ENCODE peak calls at places on chromosome 1, in four cellular contexts. L is fibroblast of lung, R is tibial artery, D is cardiac muscle cell. F is an unnamed sample.

GRCh38 chr1:18681423-18681835 is 50.8 kb downstream of the PAX7 start:
- DNase-seq in D (peak; percentile 59), L (peak; percentile 26), R (no peak), F (peak; percentile 69)

GRCh38 chr1:117368116-117369108 is 1.2 kb downstream of the MAN1A2 start:
- DNase-seq in D (no peak), L (no peak), R (no peak), F (no peak)

GRCh38 chr1:182968151-182968741 is 15.3 kb upstream of the SHCBP1L start:
- DNase-seq in L (peak; percentile 76), D (no peak), R (no peak), F (no peak)

GRCh38 chr1:163174524-163175437 is 27.9 kb downstream of the RGS5 start:
- DNase-seq in R (peak; percentile 76), D (peak; percentile 74), L (peak; percentile 59), F (peak; percentile 42)

GRCh38 chr1:235105051-235106043 is 23.3 kb downstream of the TOMM20 start:
- DNase-seq in L (no peak), R (no peak), D (no peak), F (no peak)

GRCh38 chr1:173506437-173506836 is 29.3 kb downstream of the PRDX6 start:
- DNase-seq in L (no peak), D (no peak), R (no peak), F (no peak)

GRCh38 chr1:115761601-115762302 is 6.8 kb downstream of the CASQ2 start:
- DNase-seq in R (no peak), L (no peak), D (no peak), F (peak; percentile 61)

GRCh38 chr1:201265771-201266170 is 17.5 kb upstream of the PKP1 start:
- DNase-seq in R (no peak), D (no peak), L (no peak), F (no peak)

GRCh38 chr1:222618001-222618879 is at the start of gene MIA3:
- DNase-seq in D (peak; percentile 88), L (peak; percentile 27), R (peak; percentile 84), F (no peak)

GRCh38 chr1:150560011-150560438 is 10.8 kb downstream of the ADAMTSL4 start:
- DNase-seq in R (peak; percentile 79), L (no peak), D (peak; percentile 81), F (peak; percentile 69)

GRCh38 chr1:9927259-9927658 is 15.9 kb downstream of the LZIC start:
- DNase-seq in L (no peak), D (no peak), R (no peak), F (no peak)

GRCh38 chr1:33336580-33336979 is 15.7 kb upstream of the A3GALT2 start:
- DNase-seq in R (no peak), L (no peak), D (no peak), F (no peak)

GRCh38 chr1:117659565-117660264 is 53.9 kb downstream of the TENT5C start:
- DNase-seq in R (no peak), L (no peak), D (no peak), F (no peak)

GRCh38 chr1:111733996-111734369 is 5.2 kb downstream of the INKA2 start:
- DNase-seq in D (no peak), L (no peak), R (no peak), F (no peak)

GRCh38 chr1:119409731-119410130 is 5.2 kb upstream of the HSD3B2 start:
- DNase-seq in L (peak; percentile 65), D (no peak), R (no peak), F (no peak)

GRCh38 chr1:175510914-175511313 is 232.5 kb downstream of the TNR start:
- DNase-seq in R (no peak), D (no peak), L (no peak), F (no peak)

GRCh38 chr1:2921970-2922686 is 99.1 kb upstream of the ACTRT2 start:
- DNase-seq in R (no peak), L (no peak), D (no peak), F (peak; percentile 77)

DNA sequence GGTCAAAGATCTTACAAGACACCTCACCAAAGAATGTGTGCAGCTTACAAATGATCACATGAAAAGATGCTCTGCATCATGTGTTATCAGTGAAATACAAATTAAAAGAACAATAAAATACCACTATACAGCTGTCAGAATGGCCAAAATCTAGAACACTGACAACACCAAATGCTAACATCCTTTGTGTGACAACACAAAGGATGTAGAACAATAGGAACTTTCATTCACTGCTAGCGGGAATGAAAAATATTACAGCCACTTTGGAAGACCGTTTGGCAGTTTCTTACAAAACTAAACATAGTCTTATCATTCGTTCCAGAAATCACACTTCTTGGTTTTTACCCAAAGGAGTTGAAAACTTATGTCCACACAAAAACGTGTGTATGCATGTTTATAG is 20.6 kb upstream of the SELP start:
- DNase-seq in D (no peak), L (no peak), R (no peak), F (no peak)
- H3K27ac ChIP-seq in D (no peak overlapping the region), L (no peak overlapping the region), R (no peak overlapping the region), F (no peak overlapping the region)

DNA sequence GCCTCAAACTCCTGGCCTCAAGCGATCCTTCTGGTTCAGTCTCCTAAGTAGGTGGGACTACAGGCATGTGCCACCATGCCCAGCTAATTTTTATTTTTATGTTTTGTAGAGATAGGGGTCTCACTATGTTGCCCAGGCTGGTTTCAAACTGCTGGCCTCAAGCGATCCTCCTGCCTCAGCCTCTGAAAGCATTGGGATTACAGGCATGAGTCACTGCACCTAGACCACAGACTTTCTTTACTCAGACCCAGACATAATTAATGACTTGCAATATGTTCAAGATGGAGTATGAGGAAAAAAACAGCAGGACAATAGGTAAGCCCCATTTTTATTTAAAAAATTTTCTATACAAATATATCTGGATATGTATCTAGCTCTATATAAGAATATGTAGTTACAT is 13.2 kb downstream of the KANK4 start:
- DNase-seq in L (no peak), R (no peak), D (no peak), F (no peak)
- H3K27ac ChIP-seq in L (no peak overlapping the region), R (no peak overlapping the region), D (no peak overlapping the region), F (no peak overlapping the region)

GRCh38 chr1:55635856-55636255 is 420.7 kb upstream of the USP24 start:
- DNase-seq in R (peak; percentile 39), D (no peak), L (peak; percentile 71), F (no peak)
- H3K27ac ChIP-seq in R (peak overlapping the region; percentile 69), D (no peak overlapping the region), L (peak overlapping the region; percentile 30), F (no peak overlapping the region)

GRCh38 chr1:145895471-145895870 is 9.8 kb upstream of the ANKRD35 start:
- DNase-seq in R (no peak), D (no peak), L (no peak), F (no peak)

GRCh38 chr1:145891143-145891542 is 5.5 kb upstream of the ANKRD35 start:
- DNase-seq in L (peak; percentile 75), R (no peak), D (no peak), F (peak; percentile 73)

GRCh38 chr1:145891587-145892485 is 6.2 kb upstream of the ANKRD35 start:
- DNase-seq in R (peak; percentile 97), D (peak; percentile 98), L (peak; percentile 100), F (peak; percentile 98)

GRCh38 chr1:145892486-145893087 is 6.9 kb upstream of the ANKRD35 start:
- DNase-seq in D (peak; percentile 27), L (peak; percentile 69), R (no peak), F (no peak)

GRCh38 chr1:145893306-145894055 is 7.8 kb upstream of the ANKRD35 start:
- DNase-seq in R (no peak), L (no peak), D (no peak), F (no peak)
- H3K27ac ChIP-seq in R (peak overlapping the region; percentile 92), L (no peak overlapping the region), D (no peak overlapping the region), F (no peak overlapping the region)

GRCh38 chr1:35315649-35316048 is 47.1 kb downstream of the ZMYM4 start:
- DNase-seq in D (no peak), R (no peak), L (no peak), F (no peak)
- H3K27ac ChIP-seq in D (no peak overlapping the region), R (no peak overlapping the region), L (no peak overlapping the region), F (no peak overlapping the region)

DNA sequence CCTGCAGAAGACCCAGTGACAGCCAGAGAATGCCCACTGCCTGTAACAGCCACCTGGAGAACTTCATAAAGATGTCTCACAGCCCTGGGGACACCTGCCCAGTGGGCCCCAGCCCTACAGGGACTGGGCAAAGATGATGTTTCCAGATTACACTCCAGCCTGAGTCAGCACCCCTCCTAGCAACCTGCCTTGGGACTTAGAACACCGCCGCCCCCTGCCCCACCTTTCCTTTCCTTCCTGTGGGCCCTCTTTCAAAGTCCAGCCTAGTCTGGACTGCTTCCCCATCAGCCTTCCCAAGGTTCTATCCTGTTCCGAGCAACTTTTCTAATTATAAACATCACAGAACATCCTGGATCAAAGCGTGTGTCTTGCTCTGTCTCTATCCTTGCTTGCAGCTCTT is 14.7 kb upstream of the PINK1 start:
- DNase-seq in L (no peak), D (no peak), R (no peak), F (no peak)
- H3K27ac ChIP-seq in L (no peak overlapping the region), D (no peak overlapping the region), R (no peak overlapping the region), F (no peak overlapping the region)

GRCh38 chr1:230191839-230192238 is 124.8 kb downstream of the GALNT2 start:
- DNase-seq in R (no peak), L (no peak), D (no peak), F (no peak)
- H3K27ac ChIP-seq in R (peak overlapping the region; percentile 61), L (no peak overlapping the region), D (no peak overlapping the region), F (no peak overlapping the region)

DNA sequence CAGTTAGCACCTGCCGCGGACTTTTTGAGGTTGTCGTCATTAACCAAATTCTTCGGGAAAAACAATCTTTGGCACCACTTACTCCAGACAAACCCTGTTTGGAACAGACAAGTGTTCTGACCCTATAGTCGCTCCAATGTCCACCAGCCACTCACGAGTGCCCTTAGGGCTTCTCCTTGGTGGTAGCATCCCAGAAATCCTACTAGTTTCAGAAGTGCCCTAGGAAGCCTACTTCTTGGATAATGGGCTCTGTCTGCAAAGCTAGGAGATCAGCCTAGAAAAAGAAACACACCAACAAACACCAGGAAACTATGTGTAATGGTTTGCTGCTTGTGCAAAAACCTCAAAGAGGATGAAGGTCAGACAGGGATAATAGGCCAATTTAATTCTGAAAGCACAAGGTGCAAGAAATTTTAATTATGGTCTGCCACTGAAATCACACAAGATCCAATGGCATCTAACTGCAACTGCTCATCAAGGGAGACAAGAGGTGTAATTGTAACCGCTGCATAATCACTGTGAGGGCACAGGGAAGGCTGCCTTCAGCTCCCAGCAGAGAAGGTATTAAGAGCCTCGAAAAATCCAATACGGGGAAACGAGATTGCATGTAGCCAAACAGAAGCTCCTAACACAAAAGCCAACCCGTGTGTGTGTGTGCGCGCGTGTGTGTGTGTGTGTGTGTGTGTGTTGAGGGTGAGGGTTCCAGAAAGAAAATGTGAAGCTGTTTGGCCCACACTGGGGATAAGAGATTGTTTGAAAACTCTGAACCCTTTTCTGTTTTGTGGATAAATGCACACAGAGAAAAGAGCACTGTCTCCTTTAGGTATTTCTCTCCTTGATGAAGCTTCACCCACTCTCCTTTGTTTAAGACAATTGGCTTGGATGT is 2.2 kb downstream of the WLS start:
- DNase-seq in R (no peak), L (peak; percentile 62), D (peak; percentile 46), F (peak; percentile 9)
- H3K27ac ChIP-seq in R (peak overlapping the region; percentile 74), L (peak overlapping the region; percentile 86), D (peak overlapping the region; percentile 20), F (no peak overlapping the region)

DNA sequence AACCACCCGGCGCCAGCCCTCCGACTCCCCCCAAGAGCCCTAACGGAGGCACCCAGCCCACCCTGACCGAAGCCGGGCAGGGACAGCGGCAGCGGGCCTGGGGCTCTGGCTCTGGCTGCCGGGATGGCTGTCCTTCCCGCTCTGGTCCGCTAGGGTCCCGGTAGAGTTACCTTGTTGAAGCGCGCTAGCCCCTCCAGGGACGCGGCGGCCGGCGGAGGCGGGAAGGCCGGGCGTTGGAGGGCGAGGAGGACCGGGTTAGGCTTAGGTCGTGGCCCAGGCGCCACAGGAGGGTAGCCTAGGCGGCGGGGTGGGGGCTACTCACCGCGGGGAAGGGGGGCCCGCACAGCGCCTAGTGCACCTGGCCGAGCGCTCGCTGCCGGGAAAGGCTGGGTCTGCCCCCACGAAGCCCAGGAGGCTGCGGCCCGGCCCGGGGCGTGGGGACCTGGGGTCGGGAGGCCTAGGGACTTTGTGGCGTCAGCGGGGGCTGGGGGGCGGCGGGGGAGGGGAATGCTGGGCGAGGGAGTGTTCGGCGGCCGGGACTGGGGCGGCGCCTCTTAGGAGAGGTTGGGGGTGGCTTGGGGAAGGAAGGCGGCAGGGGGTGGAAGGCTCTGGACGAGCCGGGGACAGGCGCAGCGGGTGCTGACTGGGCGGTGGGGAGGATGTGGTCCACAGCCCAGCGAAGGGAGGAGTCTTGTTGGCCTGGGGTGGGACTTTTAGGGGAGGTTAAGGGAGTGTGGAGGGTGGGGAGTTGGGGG is at the start of gene TRIM17:
- DNase-seq in R (no peak), L (peak; percentile 23), D (peak; percentile 82), F (no peak)
- H3K27ac ChIP-seq in R (no peak within 1 kb of the TSS), L (no peak within 1 kb of the TSS), D (no peak within 1 kb of the TSS), F (no peak within 1 kb of the TSS)